ENCODE peak calls at places on chromosomes 6 and 20, in four cellular contexts. G, L, R and P are unnamed samples. For H4K20me1, the result is how much of the 10 kb centered on the place peaks cover.

GRCh38 chr6:109451376-109451775 is 4.2 kb downstream of the MICAL1 start:
- DNase-seq in G (no peak), L (no peak), R (no peak), P (no peak)

GRCh38 chr6:100472674-100473073 is 8.0 kb upstream of the SIM1 start:
- DNase-seq in G (peak), L (peak), R (no peak), P (peak)

GRCh38 chr6:126743051-126743450 is 375.4 kb upstream of the RSPO3 start:
- DNase-seq in G (no peak), L (no peak), R (no peak), P (no peak)

GRCh38 chr6:116887168-116887567 is 10.1 kb downstream of the RFX6 start:
- DNase-seq in G (no peak), L (no peak), R (no peak), P (no peak)

GRCh38 chr6:43744490-43744889 is 25.5 kb upstream of the VEGFA start:
- DNase-seq in G (no peak), L (no peak), R (no peak), P (no peak)

GRCh38 chr20:6265204-6265904 is 142.5 kb upstream of the FERMT1 start:
- DNase-seq in G (peak), L (peak), R (peak), P (peak)

GRCh38 chr6:28615955-28616747 is 90.5 kb downstream of the GPX5 start:
- DNase-seq in G (no peak), L (no peak), R (peak), P (no peak)

GRCh38 chr6:95923518-95923917 is 92.3 kb upstream of the FUT9 start:
- DNase-seq in G (no peak), L (peak), R (peak), P (peak)

GRCh38 chr6:39035689-39036088 is 12.9 kb upstream of the GLP1R start:
- DNase-seq in G (no peak), L (no peak), R (no peak), P (no peak)

GRCh38 chr6:15962449-15962764 is 166.5 kb upstream of the MYLIP start:
- DNase-seq in G (peak), L (peak), R (no peak), P (peak)

GRCh38 chr6:43699564-43700186 is 12.1 kb upstream of the MRPS18A start:
- DNase-seq in G (peak), L (peak), R (no peak), P (peak)

GRCh38 chr6:90547079-90547478 is 39.8 kb downstream of the MAP3K7 start:
- DNase-seq in G (no peak), L (no peak), R (no peak), P (no peak)

GRCh38 chr6:69835414-69836179 is 30.8 kb upstream of the COL19A1 start:
- DNase-seq in G (peak), L (peak), R (peak), P (peak)

GRCh38 chr6:108541843-108542795 is 18.6 kb upstream of the FOXO3 start:
- DNase-seq in G (peak), L (peak), R (peak), P (peak)

GRCh38 chr20:53984354-53984753 is 86.0 kb downstream of the BCAS1 start:
- DNase-seq in G (peak), L (peak), R (no peak), P (no peak)

GRCh38 chr6:106275692-106276091 is 49.9 kb downstream of the ATG5 start:
- DNase-seq in G (peak), L (peak), R (no peak), P (peak)

GRCh38 chr6:25266425-25267135 is 12.6 kb upstream of the CARMIL1 start:
- DNase-seq in G (peak), L (peak), R (no peak), P (no peak)

GRCh38 chr20:10644458-10645204 is 29.2 kb downstream of the JAG1 start:
- DNase-seq in G (no peak), L (no peak), R (no peak), P (no peak)

DNA sequence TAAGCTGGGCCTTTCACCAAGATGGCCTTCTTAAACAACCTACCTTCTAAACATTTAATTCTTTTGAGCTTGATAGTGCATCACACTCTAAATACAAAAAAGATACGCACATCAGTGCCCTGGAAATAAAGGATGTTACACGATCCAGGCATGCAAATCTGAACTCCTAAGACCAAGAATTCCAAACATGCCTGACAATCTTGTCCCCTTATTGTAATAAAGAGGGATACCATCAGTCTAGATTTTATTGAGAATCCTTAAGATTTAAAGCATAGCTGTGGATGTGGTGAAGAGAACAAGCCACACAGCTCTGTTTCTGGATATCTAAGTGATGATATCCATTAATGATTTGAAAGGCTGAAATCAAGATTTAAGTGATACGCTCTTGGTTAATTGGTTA is 13.0 kb downstream of the ZNF451 start:
- DNase-seq in G (peak), L (no peak), R (no peak), P (no peak)
- H4K20me1 ChIP-seq in G (under half), L (under half), R (half or more), P (under half)

GRCh38 chr20:64099880-64100565 is 7.3 kb downstream of the NPBWR2 start:
- DNase-seq in G (no peak), L (no peak), R (no peak), P (no peak)

GRCh38 chr20:64102647-64103354 is 4.6 kb downstream of the NPBWR2 start:
- DNase-seq in G (no peak), L (no peak), R (peak), P (no peak)

GRCh38 chr20:64101731-64102621 is 5.4 kb downstream of the NPBWR2 start:
- DNase-seq in G (no peak), L (peak), R (peak), P (peak)

GRCh38 chr20:64100566-64100888 is 6.8 kb downstream of the NPBWR2 start:
- DNase-seq in G (no peak), L (no peak), R (no peak), P (no peak)

DNA sequence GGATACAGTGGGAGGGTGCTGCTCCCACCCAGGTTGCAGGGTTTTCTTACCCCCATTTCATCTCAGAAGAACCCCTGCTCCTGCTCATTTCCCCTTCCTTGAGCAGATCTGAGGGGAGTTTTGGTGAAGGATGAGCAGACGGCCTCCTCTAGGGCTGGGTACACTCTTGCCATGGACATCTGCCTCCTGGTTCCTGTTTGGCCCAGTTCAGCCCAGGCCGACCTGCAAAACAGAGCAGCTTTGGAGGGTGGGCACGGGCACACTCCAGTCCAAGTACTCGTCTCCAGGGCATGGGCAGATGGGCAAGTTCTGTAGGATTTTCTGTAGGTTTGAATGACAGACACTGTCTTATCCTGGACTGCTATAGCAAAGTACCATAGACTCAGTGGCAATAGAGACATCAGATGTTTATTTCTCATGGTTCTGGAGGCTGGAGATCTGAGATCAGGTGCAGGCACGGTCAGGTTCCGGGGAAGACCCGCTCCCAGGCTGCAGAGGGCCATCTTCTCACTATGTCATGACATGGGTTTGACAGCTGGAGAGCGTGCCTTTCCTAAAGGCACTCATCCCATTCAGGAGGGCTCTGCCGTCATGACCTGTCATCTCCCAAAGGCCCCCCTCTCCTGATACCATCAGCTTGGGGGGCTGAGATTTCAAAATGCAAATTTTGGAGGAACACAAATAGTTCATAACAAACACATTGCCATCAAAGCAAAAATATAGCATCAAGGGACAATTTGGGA is 6.2 kb downstream of the NPBWR2 start:
- DNase-seq in G (no peak), L (no peak), R (no peak), P (no peak)
- TF ChIP-seq EZH2 in G (no peak), L (no peak), R (no peak), P (no peak)

GRCh38 chr6:7323074-7323473 is 10.1 kb upstream of the SSR1 start:
- DNase-seq in G (no peak), L (no peak), R (no peak), P (no peak)

GRCh38 chr6:7324520-7324919 is 11.5 kb upstream of the SSR1 start:
- DNase-seq in G (no peak), L (no peak), R (no peak), P (no peak)

GRCh38 chr6:7328159-7328713 is 15.2 kb upstream of the SSR1 start:
- DNase-seq in G (no peak), L (no peak), R (no peak), P (no peak)

GRCh38 chr6:7331452-7331851 is 18.5 kb upstream of the SSR1 start:
- DNase-seq in G (no peak), L (no peak), R (no peak), P (no peak)

GRCh38 chr6:7325750-7326149 is 12.8 kb upstream of the SSR1 start:
- DNase-seq in G (no peak), L (no peak), R (no peak), P (no peak)
- H4K20me1 ChIP-seq in G (under half), L (under half), R (under half), P (under half)

GRCh38 chr6:88165087-88165876 is 865 bp downstream of the CNR1 start:
- DNase-seq in G (no peak), L (peak), R (no peak), P (no peak)
- TF ChIP-seq EZH2 in G (peak), L (no peak), R (no peak), P (no peak)